ENCODE peak calls at places on chromosome 19, in seven cellular contexts. A is PC-3; C is neural progenitor cell; U is mesothelial cell of epicardium; W is GM13977; Q is CD8-positive, alpha-beta T cell; P is fibroblast of the aortic adventitia. Z is an unnamed sample.

GRCh38 chr19:18504886-18505610 is 16.8 kb downstream of the ELL start:
- DNase-seq in A (peak; percentile 55), C (no peak), U (no peak), W (no peak), Q (no peak), P (no peak), Z (no peak)

GRCh38 chr19:33394006-33394722 is 20.7 kb downstream of the CEBPG start:
- DNase-seq in A (peak; percentile 14), C (no peak), U (peak; percentile 12), W (no peak), Q (no peak), P (peak; percentile 86), Z (no peak)

GRCh38 chr19:38371081-38371480 is 3.3 kb upstream of the PSMD8 start:
- DNase-seq in A (no peak), C (no peak), U (no peak), W (no peak), Q (no peak), P (no peak), Z (no peak)

GRCh38 chr19:1855828-1856255 is 7.5 kb downstream of the KLF16 start:
- DNase-seq in A (no peak), C (no peak), U (no peak), W (no peak), Q (no peak), P (peak; percentile 37), Z (no peak)

GRCh38 chr19:17468302-17469091 is 1.8 kb upstream of the SLC27A1 start:
- DNase-seq in A (no peak), C (peak; percentile 41), U (no peak), W (no peak), Q (no peak), P (peak; percentile 47), Z (no peak)

GRCh38 chr19:40523322-40524047 is 53.2 kb upstream of the SHKBP1 start:
- DNase-seq in A (peak; percentile 66), C (peak; percentile 83), U (no peak), W (peak; percentile 65), Q (no peak), P (peak; percentile 47), Z (peak; percentile 68)

GRCh38 chr19:37334179-37335071 is 36.5 kb upstream of the ZNF527 start:
- DNase-seq in A (no peak), C (peak; percentile 95), U (peak; percentile 77), W (peak; percentile 87), Q (peak; percentile 77), P (peak; percentile 89), Z (peak; percentile 90)

GRCh38 chr19:4295972-4296771 is 6.0 kb downstream of the TMIGD2 start:
- DNase-seq in A (no peak), C (no peak), U (no peak), W (no peak), Q (no peak), P (no peak), Z (no peak)

GRCh38 chr19:18795540-18795939 is 4.4 kb upstream of the COMP start:
- DNase-seq in A (no peak), C (peak; percentile 64), U (no peak), W (no peak), Q (no peak), P (peak; percentile 53), Z (no peak)

GRCh38 chr19:33301011-33301899 is 1.1 kb downstream of the CEBPA start:
- DNase-seq in A (no peak), C (peak; percentile 59), U (no peak), W (peak; percentile 39), Q (no peak), P (no peak), Z (no peak)

DNA sequence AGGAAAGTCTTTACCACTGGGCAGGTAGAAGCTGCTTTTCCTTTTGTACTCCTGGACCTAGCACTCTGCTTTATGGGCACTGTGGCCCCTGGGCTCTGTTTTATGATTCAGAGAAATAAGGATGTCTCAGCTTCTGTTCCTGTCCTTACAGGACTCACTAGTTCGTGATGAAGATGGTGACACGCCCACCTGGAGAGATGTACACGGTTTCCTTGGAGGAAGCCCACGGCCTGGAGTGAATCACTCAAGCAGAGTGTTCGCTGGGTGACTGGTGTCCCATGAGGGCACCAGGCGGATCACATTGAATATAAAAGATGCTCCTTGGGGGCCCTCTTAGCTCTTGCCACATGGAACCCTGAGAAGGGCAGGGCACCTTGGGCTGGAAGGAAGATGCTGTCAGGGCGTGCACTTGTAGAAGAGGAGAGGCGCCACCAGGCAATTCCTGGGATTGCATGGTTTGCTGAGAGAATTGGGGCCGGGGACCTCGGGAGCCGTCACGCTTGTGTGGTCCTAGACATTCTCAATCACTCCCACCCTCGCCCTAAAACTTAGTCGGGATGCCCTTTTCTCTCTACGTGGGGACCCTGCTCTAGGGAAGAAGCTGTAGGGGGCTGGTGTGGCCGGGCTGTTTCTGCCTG is 202.6 kb downstream of the TSHZ3 start:
- DNase-seq in A (no peak), C (no peak), U (no peak), W (no peak), Q (no peak), P (no peak), Z (no peak)
- TF ChIP-seq CTCF in A (no peak), C (no peak), U (no peak), W (no peak), Q (no peak), P (no peak), Z (no peak)

GRCh38 chr19:24033308-24033961 is 53.6 kb upstream of the ZNF254 start:
- DNase-seq in A (peak; percentile 91), C (peak; percentile 95), U (peak; percentile 71), W (peak; percentile 94), Q (peak; percentile 75), P (peak; percentile 90), Z (peak; percentile 92)

GRCh38 chr19:24029941-24030636 is 56.9 kb upstream of the ZNF254 start:
- DNase-seq in A (no peak), C (no peak), U (no peak), W (no peak), Q (no peak), P (no peak), Z (no peak)

GRCh38 chr19:24032651-24033050 is 54.3 kb upstream of the ZNF254 start:
- DNase-seq in A (no peak), C (no peak), U (no peak), W (no peak), Q (no peak), P (no peak), Z (no peak)

GRCh38 chr19:24033962-24034342 is 53.0 kb upstream of the ZNF254 start:
- DNase-seq in A (peak; percentile 53), C (peak; percentile 46), U (no peak), W (peak; percentile 48), Q (peak; percentile 4), P (peak; percentile 66), Z (peak; percentile 40)
- TF ChIP-seq CTCF in A (no peak), C (no peak), U (no peak), W (no peak), Q (no peak), P (no peak), Z (no peak)

GRCh38 chr19:8251025-8251472 is 41.9 kb downstream of the CERS4 start:
- DNase-seq in A (no peak), C (no peak), U (no peak), W (no peak), Q (no peak), P (peak; percentile 82), Z (no peak)
- TF ChIP-seq CTCF in A (no peak), C (no peak), U (no peak), W (no peak), Q (no peak), P (peak; percentile 28), Z (no peak)

GRCh38 chr19:51830263-51830662 is 35.3 kb downstream of the FPR3 start:
- DNase-seq in A (peak; percentile 22), C (no peak), U (no peak), W (no peak), Q (no peak), P (peak; percentile 14), Z (no peak)
- TF ChIP-seq CTCF in A (peak; percentile 32), C (no peak), U (no peak), W (no peak), Q (no peak), P (peak; percentile 21), Z (peak; percentile 2)

DNA sequence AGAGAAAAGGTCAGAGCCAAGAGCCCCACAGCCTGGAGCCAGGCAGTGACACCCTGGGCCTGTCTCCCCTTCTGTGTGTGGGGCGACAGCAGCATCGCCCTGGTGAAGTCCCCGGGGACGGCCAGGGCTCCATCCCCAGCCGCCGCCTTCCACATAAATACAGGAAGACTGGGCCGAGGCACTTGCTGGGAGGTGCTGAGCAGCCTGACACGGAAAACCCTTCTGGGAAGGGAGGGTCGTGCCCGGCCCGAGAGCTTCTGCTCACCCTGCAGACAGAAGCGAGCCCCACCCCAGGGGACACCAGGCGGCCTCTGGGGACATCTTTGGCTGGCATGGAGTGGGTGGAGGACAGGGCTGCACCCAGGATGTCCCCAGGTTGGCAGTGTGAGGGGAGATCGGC is 5.1 kb downstream of the FGF22 start:
- DNase-seq in A (no peak), C (no peak), U (no peak), W (no peak), Q (no peak), P (no peak), Z (no peak)
- TF ChIP-seq CTCF in A (no peak), C (no peak), U (no peak), W (no peak), Q (no peak), P (no peak), Z (no peak)

Z was measured in GM10248.